ENCODE peak calls at places on chromosomes 11 and 22, in four cellular contexts. M is spleen, U is mesenchymal stem cell, K is neuronal stem cell. F is an unnamed sample.

GRCh38 chr22:29967461-29967860 is 84.5 kb downstream of the MTMR3 start:
- DNase-seq in K (no peak), U (no peak), M (no peak), F (no peak)

GRCh38 chr11:26268980-26269660 is 62.8 kb upstream of the ANO3 start:
- DNase-seq in U (no peak), K (no peak), M (peak; percentile 28), F (no peak)

GRCh38 chr22:20793386-20794131 is 19.6 kb downstream of the SERPIND1 start:
- DNase-seq in M (no peak), U (no peak), K (no peak), F (no peak)

GRCh38 chr22:22123960-22124278 is 120.7 kb upstream of the VPREB1 start:
- DNase-seq in U (no peak), K (no peak), M (no peak), F (no peak)

GRCh38 chr22:20509344-20510047 is 2.1 kb downstream of the MED15 start:
- DNase-seq in M (peak; percentile 79), K (no peak), U (peak; percentile 98), F (no peak)

GRCh38 chr22:33380789-33381530 is 322.8 kb upstream of the SYN3 start:
- DNase-seq in U (peak; percentile 94), K (no peak), M (no peak), F (no peak)

GRCh38 chr11:73321342-73322110 is 13.4 kb downstream of the ARHGEF17 start:
- DNase-seq in K (no peak), U (peak; percentile 92), M (no peak), F (peak; percentile 75)

GRCh38 chr11:44894217-44894617 is 56.5 kb downstream of the TP53I11 start:
- DNase-seq in M (peak; percentile 87), U (peak; percentile 66), K (peak; percentile 80), F (peak; percentile 75)

GRCh38 chr11:106457727-106458126 is 380.3 kb downstream of the AASDHPPT start:
- DNase-seq in K (no peak), M (no peak), U (peak; percentile 49), F (no peak)

GRCh38 chr22:47148956-47149748 is 386.7 kb downstream of the TBC1D22A start:
- DNase-seq in M (no peak), K (no peak), U (no peak), F (no peak)

GRCh38 chr11:58771458-58771855 is 39.7 kb upstream of the GLYAT start:
- DNase-seq in K (no peak), M (no peak), U (no peak), F (no peak)

GRCh38 chr11:131033151-131033651 is 116.9 kb upstream of the SNX19 start:
- DNase-seq in K (no peak), U (peak; percentile 92), M (no peak), F (no peak)

GRCh38 chr11:107018274-107018901 is at the start of gene GUCY1A2:
- DNase-seq in K (peak; percentile 38), U (peak; percentile 44), M (peak; percentile 61), F (no peak)

GRCh38 chr11:59560290-59560701 is 49.0 kb downstream of the OR4D9 start:
- DNase-seq in K (peak; percentile 91), M (no peak), U (peak; percentile 82), F (no peak)

GRCh38 chr11:29214833-29215232 is 802.0 kb downstream of the KCNA4 start:
- DNase-seq in U (peak; percentile 8), K (no peak), M (no peak), F (no peak)

GRCh38 chr22:44486538-44486937 is 11.5 kb downstream of the RTL6 start:
- DNase-seq in K (no peak), U (peak; percentile 22), M (no peak), F (no peak)

GRCh38 chr11:67295846-67296245 is 6.7 kb downstream of the ANKRD13D start:
- DNase-seq in U (no peak), M (no peak), K (no peak), F (no peak)

GRCh38 chr11:134612416-134613030 is 200.5 kb upstream of the B3GAT1 start:
- DNase-seq in U (no peak), M (no peak), K (no peak), F (no peak)

GRCh38 chr11:27910186-27910941 is 197.6 kb downstream of the KIF18A start:
- DNase-seq in K (no peak), M (no peak), U (peak; percentile 84), F (no peak)

GRCh38 chr11:45321669-45322068 is 35.5 kb upstream of the SYT13 start:
- DNase-seq in K (no peak), M (no peak), U (no peak), F (no peak)

GRCh38 chr11:120079750-120080610 is 57.9 kb downstream of the TRIM29 start:
- DNase-seq in U (no peak), K (no peak), M (no peak), F (peak; percentile 67)

GRCh38 chr11:127042445-127042844 is 41.9 kb upstream of the KIRREL3 start:
- DNase-seq in M (no peak), K (no peak), U (no peak), F (no peak)

GRCh38 chr11:57430946-57431345 is 4.0 kb upstream of the SLC43A3 start:
- DNase-seq in K (no peak), M (no peak), U (no peak), F (no peak)

GRCh38 chr11:116656011-116656410 is 116.8 kb downstream of the BUD13 start:
- DNase-seq in K (no peak), U (no peak), M (no peak), F (no peak)

GRCh38 chr11:122807731-122808485 is 30.4 kb upstream of the CRTAM start:
- DNase-seq in M (no peak), K (no peak), U (no peak), F (no peak)

GRCh38 chr11:34899633-34900016 is 16.6 kb downstream of the APIP start:
- DNase-seq in U (no peak), M (no peak), K (no peak), F (no peak)

GRCh38 chr11:134736251-134737072 is 324.4 kb upstream of the B3GAT1 start:
- DNase-seq in U (no peak), M (peak; percentile 52), K (no peak), F (no peak)

GRCh38 chr11:122920579-122920978 is 38.0 kb downstream of the JHY start:
- DNase-seq in K (peak; percentile 15), M (no peak), U (no peak), F (no peak)

GRCh38 chr11:111540114-111540920 is at the start of gene LAYN:
- DNase-seq in U (peak; percentile 82), M (peak; percentile 82), K (peak; percentile 33), F (peak; percentile 74)

GRCh38 chr11:61690706-61691377 is 10.7 kb downstream of the DAGLA start:
- DNase-seq in M (no peak), K (no peak), U (no peak), F (no peak)

GRCh38 chr11:77506857-77507256 is 33.0 kb upstream of the PAK1 start:
- DNase-seq in M (no peak), U (no peak), K (no peak), F (no peak)

GRCh38 chr11:115054541-115055538 is 376.5 kb downstream of the NXPE2 start:
- DNase-seq in K (no peak), M (no peak), U (no peak), F (no peak)

GRCh38 chr11:14374922-14375630 is 16.1 kb upstream of the RRAS2 start:
- DNase-seq in K (no peak), M (no peak), U (no peak), F (no peak)

GRCh38 chr11:112806876-112807275 is 154.3 kb upstream of the NCAM1 start:
- DNase-seq in K (no peak), U (no peak), M (no peak), F (no peak)
- H3K27me3 ChIP-seq in K (no peaks in the 10 kb centered on the region), U (no peaks in the 10 kb centered on the region), M (no peaks in the 10 kb centered on the region), F (no peaks in the 10 kb centered on the region)

DNA sequence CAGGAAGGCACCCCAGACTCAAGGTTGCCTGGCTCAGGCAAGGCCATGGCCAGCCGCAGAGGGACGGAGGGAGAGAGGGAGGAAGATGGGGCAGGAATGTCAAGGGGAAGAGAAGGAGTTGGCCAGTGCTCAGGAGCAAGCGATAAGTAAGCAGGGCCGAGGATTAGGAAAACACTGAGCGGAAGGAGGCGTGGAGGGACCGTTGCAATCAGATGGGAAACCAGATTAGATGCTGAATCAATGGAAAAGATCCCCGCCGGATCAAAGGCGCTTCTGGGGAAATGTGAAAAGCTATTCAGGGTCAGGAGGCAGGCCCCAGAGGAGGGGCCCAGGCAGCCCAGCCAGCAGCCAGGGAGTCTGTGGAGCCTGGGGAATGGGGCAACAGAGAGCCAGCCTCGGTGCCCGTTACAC is 26.6 kb upstream of the MYEOV start:
- DNase-seq in K (no peak), U (no peak), M (peak; percentile 68), F (peak; percentile 60)
- H3K4me1 ChIP-seq in K (peaks cover 2% of the 10 kb centered on the region), U (peaks cover 6% of the 10 kb centered on the region), M (no peaks in the 10 kb centered on the region), F (peaks cover 14% of the 10 kb centered on the region)

GRCh38 chr11:6623391-6624363 is 4.5 kb upstream of the TPP1 start:
- DNase-seq in M (peak; percentile 74), U (no peak), K (no peak), F (no peak)

GRCh38 chr11:6621711-6622211 is 2.5 kb upstream of the TPP1 start:
- DNase-seq in M (peak; percentile 77), K (no peak), U (no peak), F (no peak)

GRCh38 chr11:6625156-6625831 is 6.1 kb upstream of the TPP1 start:
- DNase-seq in K (no peak), M (peak; percentile 57), U (no peak), F (no peak)

GRCh38 chr11:6619021-6619745 is at the start of gene TPP1:
- DNase-seq in K (peak; percentile 92), M (peak; percentile 96), U (peak; percentile 97), F (peak; percentile 90)

DNA sequence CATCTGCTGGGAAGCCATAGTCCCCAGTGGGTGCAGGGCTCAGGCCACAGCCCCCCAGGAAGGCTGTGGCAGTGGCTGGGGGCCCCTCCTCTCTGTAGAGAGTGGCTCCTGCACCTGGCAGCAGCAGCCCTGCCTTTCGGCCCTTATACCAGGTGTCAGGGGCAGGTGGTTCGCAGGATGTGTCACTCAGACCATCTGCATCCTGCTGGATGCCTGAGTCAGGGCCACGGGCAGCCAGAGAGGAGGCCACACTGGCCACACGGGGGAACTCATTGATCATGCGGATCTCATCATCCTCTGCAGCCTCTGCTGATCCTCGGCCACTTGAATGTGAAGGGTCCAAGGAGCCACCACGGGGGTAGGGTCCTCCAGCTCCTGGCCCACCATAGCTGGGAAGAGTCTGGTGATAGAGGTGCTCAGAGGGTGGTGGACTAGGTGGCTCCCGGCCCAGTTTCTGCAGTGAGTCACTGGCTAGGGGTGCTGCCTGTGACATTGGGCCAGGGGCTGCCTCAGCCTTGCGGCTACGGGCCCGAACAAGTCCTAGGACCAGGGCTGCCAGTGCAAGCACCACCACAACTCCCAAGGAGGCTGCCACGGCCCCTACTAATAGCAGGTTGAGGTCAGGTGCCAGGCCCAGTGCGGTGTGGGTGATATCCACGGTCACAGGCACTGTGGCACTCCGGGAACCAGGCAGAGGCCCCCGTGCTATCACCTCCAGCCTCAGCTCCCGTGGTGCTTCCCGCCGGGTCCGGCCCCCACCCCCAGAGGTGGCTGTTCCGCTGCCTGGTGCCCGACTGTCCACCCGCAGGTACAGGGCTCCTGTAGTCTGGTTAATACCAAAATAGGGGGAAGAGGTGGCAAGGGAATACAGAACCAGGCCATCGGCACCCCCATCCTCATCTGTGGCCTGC is 3.3 kb upstream of the TPP1 start:
- DNase-seq in M (peak; percentile 75), K (no peak), U (no peak), F (no peak)
- H3K27ac ChIP-seq in M (no peak overlapping the region), K (no peak overlapping the region), U (no peak overlapping the region), F (no peak overlapping the region)

DNA sequence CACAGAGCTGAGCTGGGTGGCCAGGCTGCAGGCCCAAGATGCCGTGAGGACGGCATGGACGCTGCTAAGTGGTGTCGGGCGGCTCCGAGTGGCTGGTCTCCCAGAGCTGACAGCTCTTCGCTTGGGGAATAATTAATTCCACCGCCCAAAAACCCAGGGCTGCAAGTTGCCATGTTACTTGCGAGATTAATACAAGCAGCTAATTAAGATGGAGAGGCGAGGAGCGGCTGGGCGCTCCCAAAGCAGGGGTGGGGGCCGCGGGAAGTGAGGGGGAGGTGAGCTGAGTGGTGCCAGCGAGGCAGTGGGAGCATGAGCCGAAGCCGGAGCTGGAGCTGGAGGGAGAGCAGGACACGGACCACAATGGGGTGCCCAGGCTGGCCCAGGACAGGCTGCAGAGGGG is 19.2 kb upstream of the FLRT1 start:
- DNase-seq in K (no peak), U (no peak), M (no peak), F (no peak)
- H3K27me3 ChIP-seq in K (no peaks in the 10 kb centered on the region), U (peaks cover 38% of the 10 kb centered on the region), M (no peaks in the 10 kb centered on the region), F (no peaks in the 10 kb centered on the region)

F was measured in upper lobe of right lung.